ENCODE peak calls at places on chromosomes 13 and 19, in six cellular contexts. K is uterus, G is fibroblast of pulmonary artery, Z is kidney, M is glutamatergic neuron, H is RWPE1. N is an unnamed sample.

GRCh38 chr13:78401833-78402232 is 201.5 kb downstream of the POU4F1 start:
- DNase-seq in Z (no peak), K (no peak), M (no peak), H (no peak), G (no peak), N (no peak)

GRCh38 chr19:30388327-30388726 is 16.1 kb downstream of the ZNF536 start:
- DNase-seq in M (no peak), H (no peak), Z (no peak), K (no peak), G (no peak), N (no peak)

GRCh38 chr19:55305491-55305890 is 19.6 kb downstream of the TMEM150B start:
- DNase-seq in M (no peak), Z (no peak), H (peak; percentile 48), G (peak; percentile 31), K (peak; percentile 46), N (peak; percentile 46)

GRCh38 chr19:37251308-37252229 is 33.6 kb downstream of the ZNF383 start:
- DNase-seq in H (peak; percentile 85), G (peak; percentile 95), Z (peak; percentile 94), K (peak; percentile 75), M (no peak), N (peak; percentile 99)

GRCh38 chr13:36680918-36681317 is 7.1 kb downstream of the SERTM1 start:
- DNase-seq in Z (no peak), H (no peak), M (no peak), K (peak; percentile 76), G (peak; percentile 6), N (no peak)

GRCh38 chr19:15551183-15552004 is 43.1 kb downstream of the CYP4F22 start:
- DNase-seq in H (peak; percentile 63), G (peak; percentile 13), M (peak; percentile 51), K (peak; percentile 22), Z (peak; percentile 80), N (no peak)

GRCh38 chr19:43727593-43727853 is 11.6 kb downstream of the IRGC start:
- DNase-seq in K (no peak), G (no peak), M (no peak), H (no peak), Z (no peak), N (no peak)

GRCh38 chr13:108962652-108963051 is 333.2 kb downstream of the MYO16 start:
- DNase-seq in Z (no peak), M (no peak), K (no peak), G (peak; percentile 43), H (no peak), N (no peak)

GRCh38 chr19:40609561-40610395 is 8.6 kb downstream of the LTBP4 start:
- DNase-seq in Z (peak; percentile 98), K (peak; percentile 95), H (peak; percentile 95), M (peak; percentile 89), G (no peak), N (peak; percentile 85)

GRCh38 chr13:59230484-59231264 is 933.1 kb downstream of the DIAPH3 start:
- DNase-seq in M (no peak), Z (no peak), K (no peak), G (no peak), H (no peak), N (no peak)

GRCh38 chr13:34216251-34216650 is 398.3 kb downstream of the RFC3 start:
- DNase-seq in G (peak; percentile 18), K (no peak), M (no peak), Z (no peak), H (no peak), N (no peak)

GRCh38 chr13:86974995-86975328 is 696.2 kb upstream of the SLITRK5 start:
- DNase-seq in M (no peak), H (no peak), G (no peak), Z (no peak), K (no peak), N (no peak)

GRCh38 chr13:93477238-93477637 is 250.6 kb downstream of the GPC6 start:
- DNase-seq in H (no peak), Z (no peak), M (no peak), K (no peak), G (no peak), N (no peak)

GRCh38 chr19:12773571-12773970 is 1.8 kb downstream of the HOOK2 start:
- DNase-seq in G (peak; percentile 40), H (peak; percentile 21), Z (no peak), M (no peak), K (no peak), N (peak; percentile 42)
- TF ChIP-seq CTCF in G (peak; percentile 42), H (no peak), Z (no peak), M (no peak), K (no peak), N (peak; percentile 45)

GRCh38 chr19:35195822-35196221 is 32.7 kb downstream of the FAM187B start:
- DNase-seq in H (no peak), Z (no peak), G (no peak), M (no peak), K (no peak), N (no peak)

GRCh38 chr19:35199481-35199880 is 29.1 kb downstream of the FAM187B start:
- DNase-seq in K (no peak), H (no peak), Z (no peak), G (no peak), M (no peak), N (no peak)

GRCh38 chr19:35194022-35194984 is 34.2 kb downstream of the FAM187B start:
- DNase-seq in Z (no peak), K (no peak), H (no peak), G (no peak), M (no peak), N (no peak)
- TF ChIP-seq CTCF in Z (no peak), K (no peak), H (no peak), G (no peak), M (no peak), N (no peak)

GRCh38 chr19:48872182-48872883 is at the start of gene PPP1R15A:
- DNase-seq in G (peak; percentile 99), H (peak; percentile 97), Z (peak; percentile 99), K (peak; percentile 99), M (peak; percentile 98), N (peak; percentile 96)
- TF ChIP-seq CTCF in G (no peak), H (no peak), Z (no peak), K (peak; percentile 48), M (peak; percentile 23), N (no peak)

DNA sequence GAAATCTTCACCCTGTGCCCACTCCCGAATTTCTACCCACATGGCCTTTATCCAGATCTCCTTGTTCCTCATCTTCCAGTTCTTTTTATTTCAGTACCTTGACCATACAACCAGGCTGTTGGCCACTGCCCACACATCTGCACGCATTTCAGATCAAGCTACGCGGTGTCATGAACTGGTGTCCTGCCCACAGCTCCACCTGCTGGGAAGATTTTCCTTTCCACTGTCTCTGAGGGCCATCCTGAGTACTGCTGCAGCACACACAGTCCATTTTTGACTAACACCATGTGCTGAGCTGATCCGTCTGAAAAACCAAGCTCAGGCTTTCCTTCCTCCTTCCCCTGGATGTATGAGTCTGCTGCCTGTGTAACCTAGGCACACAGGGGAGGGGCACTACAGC is 71.8 kb downstream of the WASF3 start:
- DNase-seq in G (peak; percentile 17), M (no peak), H (no peak), Z (no peak), K (no peak), N (peak; percentile 15)
- TF ChIP-seq CTCF in G (peak; percentile 7), M (no peak), H (no peak), Z (no peak), K (no peak), N (peak; percentile 19)

DNA sequence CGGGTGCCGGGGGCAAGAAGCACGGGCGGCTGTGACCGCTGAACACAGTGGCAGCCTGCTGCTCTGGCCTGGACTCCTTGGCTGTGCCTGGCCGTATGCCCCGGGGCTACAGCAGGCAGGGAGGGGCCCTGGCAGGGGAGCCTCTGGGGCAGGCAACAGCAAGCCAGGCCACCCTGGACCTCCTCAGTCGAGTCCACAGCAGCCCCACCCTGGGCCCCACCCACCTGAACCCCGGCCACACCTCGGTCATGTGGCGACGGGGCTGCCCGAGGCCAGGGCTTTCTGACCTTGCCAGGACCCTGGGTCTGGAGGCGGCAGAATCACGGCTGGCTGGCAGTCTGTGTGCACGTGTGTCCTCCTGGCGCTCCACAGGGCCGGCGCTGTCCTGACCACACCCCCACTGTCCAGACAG is 8.7 kb downstream of the CILP2 start:
- DNase-seq in M (peak; percentile 19), Z (peak; percentile 66), H (no peak), K (no peak), G (no peak), N (no peak)
- TF ChIP-seq CTCF in M (no peak), Z (no peak), H (no peak), K (no peak), G (no peak), N (no peak)

GRCh38 chr13:27712421-27712820 is 79.9 kb upstream of the GSX1 start:
- DNase-seq in H (peak; percentile 10), Z (no peak), M (no peak), G (peak; percentile 33), K (no peak), N (peak; percentile 44)
- TF ChIP-seq CTCF in H (no peak), Z (peak; percentile 33), M (no peak), G (peak; percentile 30), K (peak; percentile 17), N (peak; percentile 57)

DNA sequence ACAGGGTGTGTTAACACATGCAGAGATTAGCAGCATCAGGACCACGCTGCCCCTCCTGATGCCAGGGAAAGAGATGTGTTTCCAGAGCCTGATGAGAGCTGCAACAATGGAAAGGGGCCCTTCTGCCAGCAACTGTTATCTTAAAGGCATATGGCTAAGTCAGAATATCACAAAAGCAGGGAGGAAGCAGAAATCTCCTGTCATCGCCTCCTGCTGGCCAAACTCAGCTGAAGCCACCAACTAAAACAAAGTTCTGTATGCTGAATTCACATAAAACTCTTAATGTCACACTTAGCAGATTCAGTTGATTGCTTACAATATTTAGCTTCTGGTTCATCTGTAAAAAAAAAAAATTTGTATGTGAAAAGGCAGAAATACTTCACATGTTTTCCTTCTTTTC is 178.2 kb downstream of the GPC5 start:
- DNase-seq in H (no peak), M (peak; percentile 42), K (no peak), G (no peak), Z (no peak), N (no peak)
- TF ChIP-seq CTCF in H (no peak), M (peak; percentile 65), K (no peak), G (no peak), Z (no peak), N (no peak)

DNA sequence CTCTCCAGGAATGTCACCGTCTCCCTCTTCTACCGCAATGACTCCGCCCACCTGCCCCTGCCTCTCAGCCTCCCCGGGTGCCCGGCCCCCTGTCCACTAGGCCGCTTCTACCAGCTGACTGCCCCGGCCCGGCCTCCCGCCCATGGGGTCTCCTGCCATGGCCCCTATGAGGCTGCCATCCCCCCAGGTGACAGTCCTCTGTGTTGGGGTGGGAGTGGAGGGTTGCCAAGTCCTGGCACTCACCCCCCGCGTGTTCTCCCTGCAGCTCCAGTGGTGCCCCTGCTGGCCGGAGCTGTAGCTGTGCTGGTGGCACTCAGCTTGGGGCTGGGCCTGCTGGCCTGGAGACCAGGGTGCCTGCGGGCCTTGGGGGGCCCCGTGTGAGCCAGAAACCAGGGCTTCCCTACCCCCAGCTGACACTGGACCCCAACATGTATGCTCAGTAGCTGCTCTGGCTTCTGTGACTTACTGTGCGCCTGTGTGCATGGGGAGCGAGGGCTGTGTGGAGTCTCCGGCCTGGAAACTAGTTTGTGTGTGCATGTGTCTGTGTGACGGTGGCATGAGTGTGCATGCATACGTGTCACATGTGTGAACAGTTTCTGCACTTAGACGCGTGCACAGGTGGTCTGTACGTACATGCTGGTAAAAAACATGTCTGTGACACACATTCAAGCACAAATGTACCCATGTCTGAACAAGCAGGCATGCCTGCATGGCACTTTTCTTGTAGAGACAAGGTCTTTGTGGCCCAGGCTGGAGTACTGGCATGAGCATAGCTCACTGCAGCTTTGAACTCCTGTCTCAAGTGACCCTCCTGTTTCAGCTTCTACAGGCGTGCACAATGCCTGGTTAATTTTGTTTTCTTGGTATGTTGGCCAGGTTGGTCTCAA is 4.8 kb downstream of the ACP4 start:
- DNase-seq in M (no peak), Z (no peak), H (no peak), K (no peak), G (no peak), N (peak; percentile 32)
- TF ChIP-seq CTCF in M (no peak), Z (no peak), H (no peak), K (no peak), G (peak; percentile 15), N (peak; percentile 20)

N was measured in epithelial cell of esophagus.